ENCODE peak calls at places on chromosome 17, in four cellular contexts. L is fibroblast of lung; H is natural killer cell treated with Interleukin-12 subunit alpha and Interleukin-12 subunit beta and Interleukin-15 and Interleukin-18, amount 100 ng/mL, for 72 hours; S is hepatocyte. E is an unnamed sample.

GRCh38 chr17:2610195-2610594 is 16.7 kb downstream of the PAFAH1B1 start:
- DNase-seq in L (no peak), H (no peak), S (no peak), E (no peak)

GRCh38 chr17:61389670-61390478 is 9.8 kb upstream of the TBX2 start:
- DNase-seq in L (no peak), S (peak), H (no peak), E (peak)

GRCh38 chr17:7885357-7886226 is 3.0 kb upstream of the CHD3 start:
- DNase-seq in S (peak), L (peak), H (peak), E (peak)

GRCh38 chr17:47669060-47669459 is 19.3 kb downstream of the KPNB1 start:
- DNase-seq in S (no peak), H (no peak), L (no peak), E (no peak)

GRCh38 chr17:80575057-80575875 is 30.6 kb downstream of the RPTOR start:
- DNase-seq in S (peak), H (peak), L (peak), E (peak)

GRCh38 chr17:47975815-47976190 is 4.9 kb downstream of the CDK5RAP3 start:
- DNase-seq in S (no peak), L (no peak), H (no peak), E (no peak)

GRCh38 chr17:57622886-57623433 is 122.1 kb downstream of the CCDC182 start:
- DNase-seq in L (peak), S (peak), H (no peak), E (no peak)

GRCh38 chr17:2023692-2024571 is 1.2 kb downstream of the RTN4RL1 start:
- DNase-seq in H (no peak), S (peak), L (peak), E (peak)

GRCh38 chr17:4986403-4986802 is 1.1 kb downstream of the CAMTA2 start:
- DNase-seq in H (no peak), L (no peak), S (peak), E (no peak)

GRCh38 chr17:2108170-2108569 is 53.3 kb downstream of the HIC1 start:
- DNase-seq in H (no peak), S (no peak), L (no peak), E (no peak)

E was measured in immature natural killer cell.